ENCODE peak calls at places on chromosomes 12 and 14, in seven cellular contexts. I is HCT116, A is HepG2, F is H1, Q is K562, D is GM12878, S is SK-N-SH. R is an unnamed sample.

GRCh38 chr12:114949081-114949480 is 265.1 kb upstream of the TBX3 start:
- DNase-seq in I (no peak), A (no peak), F (no peak), Q (no peak), D (no peak), S (no peak), R (no peak)

GRCh38 chr14:88379706-88380343 is 5.6 kb upstream of the SPATA7 start:
- DNase-seq in I (no peak), A (no peak), F (no peak), Q (no peak), D (no peak), S (no peak), R (no peak)

GRCh38 chr12:46677749-46678148 is 148.0 kb downstream of the SLC38A4 start:
- DNase-seq in I (no peak), A (peak; percentile 66), F (no peak), Q (peak; percentile 19), D (no peak), S (peak; percentile 9), R (peak; percentile 35)

GRCh38 chr12:114355389-114356088 is 50.4 kb downstream of the TBX5 start:
- DNase-seq in I (peak; percentile 7), A (peak; percentile 23), F (peak; percentile 87), Q (no peak), D (no peak), S (peak; percentile 19), R (no peak)

GRCh38 chr12:94550964-94551363 is 91.3 kb upstream of the CEP83 start:
- DNase-seq in I (no peak), A (no peak), F (no peak), Q (no peak), D (no peak), S (no peak), R (no peak)

GRCh38 chr12:122336015-122336946 is 70.0 kb upstream of the VPS33A start:
- DNase-seq in I (peak; percentile 10), A (peak; percentile 23), F (peak; percentile 55), Q (peak; percentile 52), D (no peak), S (peak; percentile 24), R (peak; percentile 39)

GRCh38 chr12:71455028-71455737 is 15.6 kb downstream of the LGR5 start:
- DNase-seq in I (no peak), A (no peak), F (no peak), Q (no peak), D (no peak), S (no peak), R (no peak)

GRCh38 chr12:531951-532585 is 72.3 kb downstream of the B4GALNT3 start:
- DNase-seq in I (no peak), A (no peak), F (no peak), Q (no peak), D (no peak), S (no peak), R (no peak)

GRCh38 chr14:37469650-37470049 is 125.4 kb downstream of the FOXA1 start:
- DNase-seq in I (no peak), A (no peak), F (no peak), Q (no peak), D (no peak), S (no peak), R (no peak)

GRCh38 chr14:95460647-95461478 is 55.6 kb downstream of the SYNE3 start:
- DNase-seq in I (peak; percentile 37), A (no peak), F (no peak), Q (no peak), D (no peak), S (no peak), R (no peak)

GRCh38 chr12:53560386-53560785 is 53.1 kb upstream of the NPFF start:
- DNase-seq in I (no peak), A (no peak), F (no peak), Q (no peak), D (no peak), S (no peak), R (no peak)

GRCh38 chr12:109946505-109946904 is 46.4 kb downstream of the TCHP start:
- DNase-seq in I (no peak), A (no peak), F (no peak), Q (no peak), D (no peak), S (no peak), R (no peak)

GRCh38 chr12:124703852-124704251 is 136.4 kb upstream of the NCOR2 start:
- DNase-seq in I (no peak), A (peak; percentile 67), F (no peak), Q (no peak), D (no peak), S (no peak), R (no peak)
- TF ChIP-seq JUND in I (no peak), A (no peak), F (no peak), Q (no peak), D (no peak), S (no peak), R (no peak)

GRCh38 chr12:43310596-43310995 is 241.4 kb downstream of the ADAMTS20 start:
- DNase-seq in I (no peak), A (no peak), F (no peak), Q (no peak), D (no peak), S (no peak), R (no peak)
- TF ChIP-seq JUND in I (no peak), A (no peak), F (no peak), Q (no peak), D (no peak), S (no peak), R (no peak)

DNA sequence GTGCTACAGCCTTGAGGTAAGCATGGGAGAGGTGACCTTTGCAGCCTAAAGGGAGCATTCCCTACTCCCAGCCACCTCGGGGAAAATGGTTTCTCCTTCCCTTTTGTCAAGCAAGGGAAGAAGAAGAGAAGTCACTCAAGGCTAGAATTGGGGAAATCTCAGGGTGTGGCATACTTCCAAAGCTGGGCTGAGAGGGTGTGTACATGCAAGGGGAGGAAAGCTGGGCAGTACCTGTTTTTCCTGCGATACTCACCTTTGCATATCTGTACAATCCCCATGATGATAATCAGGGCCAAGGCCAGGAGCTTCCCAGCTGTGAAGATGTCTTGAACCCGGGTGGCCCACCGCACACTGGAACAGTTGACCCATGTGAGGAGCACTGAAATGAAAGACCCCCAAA is 23.8 kb upstream of the CEBPE start:
- DNase-seq in I (no peak), A (no peak), F (no peak), Q (no peak), D (no peak), S (no peak), R (no peak)
- TF ChIP-seq JUND in I (no peak), A (no peak), F (no peak), Q (no peak), D (no peak), S (no peak), R (no peak)

GRCh38 chr14:75295491-75296338 is 17.1 kb downstream of the FOS start:
- DNase-seq in I (no peak), A (no peak), F (peak; percentile 92), Q (peak; percentile 70), D (no peak), S (peak; percentile 80), R (peak; percentile 79)
- TF ChIP-seq JUND in I (no peak), A (no peak), F (no peak), Q (no peak), D (no peak), S (no peak), R (no peak)

GRCh38 chr12:6224550-6224949 is 24.4 kb downstream of the CD9 start:
- DNase-seq in I (no peak), A (no peak), F (no peak), Q (no peak), D (no peak), S (no peak), R (no peak)

GRCh38 chr12:6225630-6226001 is 25.4 kb downstream of the CD9 start:
- DNase-seq in I (no peak), A (no peak), F (no peak), Q (no peak), D (no peak), S (no peak), R (no peak)

GRCh38 chr12:6226701-6227096 is 26.5 kb downstream of the CD9 start:
- DNase-seq in I (no peak), A (no peak), F (no peak), Q (no peak), D (no peak), S (no peak), R (no peak)

GRCh38 chr12:6228535-6229223 is 28.5 kb downstream of the CD9 start:
- DNase-seq in I (no peak), A (no peak), F (no peak), Q (no peak), D (no peak), S (no peak), R (no peak)

GRCh38 chr12:6226002-6226700 is 26.0 kb downstream of the CD9 start:
- DNase-seq in I (no peak), A (peak; percentile 77), F (no peak), Q (no peak), D (no peak), S (no peak), R (no peak)
- TF ChIP-seq JUND in I (no peak), A (no peak), F (no peak), Q (no peak), D (no peak), S (no peak), R (no peak)

GRCh38 chr12:4278582-4278939 is 5.0 kb downstream of the CCND2 start:
- DNase-seq in I (no peak), A (no peak), F (peak; percentile 36), Q (no peak), D (no peak), S (no peak), R (no peak)
- TF ChIP-seq JUND in I (no peak), A (no peak), F (no peak), Q (no peak), D (no peak), S (no peak), R (no peak)

R was measured in T47D.